ENCODE peak calls at places on chromosomes 12 and 14, in eight cellular contexts. A, R, Y, H, X, K, P and J are unnamed samples. For H3K4me1, the result is how much of the 10 kb centered on the place peaks cover.

GRCh38 chr12:29634057-29634456 is 136.6 kb upstream of the OVCH1 start:
- DNase-seq in A (no peak), R (no peak), Y (peak), H (no peak), X (no peak), K (no peak), P (no peak), J (no peak)

GRCh38 chr14:34361504-34362011 is 100.5 kb downstream of the SPTSSA start:
- DNase-seq in A (no peak), R (no peak), Y (no peak), H (no peak), X (no peak), K (no peak), P (no peak), J (no peak)

GRCh38 chr14:50272498-50272897 is 39.5 kb downstream of the L2HGDH start:
- DNase-seq in A (no peak), R (no peak), Y (peak), H (no peak), X (no peak), K (no peak), P (no peak), J (no peak)

GRCh38 chr12:40827923-40828592 is 135.8 kb downstream of the CNTN1 start:
- DNase-seq in A (no peak), R (no peak), Y (no peak), H (no peak), X (no peak), K (no peak), P (no peak), J (no peak)

GRCh38 chr12:127381043-127381668 is 885.8 kb upstream of the TMEM132C start:
- DNase-seq in A (peak), R (no peak), Y (peak), H (peak), X (peak), K (no peak), P (peak), J (peak)

GRCh38 chr14:37497422-37497821 is 97.6 kb downstream of the FOXA1 start:
- DNase-seq in A (no peak), R (no peak), Y (no peak), H (no peak), X (no peak), K (no peak), P (no peak), J (no peak)

GRCh38 chr12:68007466-68007865 is 18.2 kb downstream of the IFNG-AS1 start:
- DNase-seq in A (no peak), R (no peak), Y (no peak), H (no peak), X (no peak), K (no peak), P (no peak), J (no peak)

GRCh38 chr12:5396541-5396940 is 35.4 kb upstream of the NTF3 start:
- DNase-seq in A (no peak), R (no peak), Y (no peak), H (no peak), X (no peak), K (no peak), P (no peak), J (no peak)

GRCh38 chr14:95334044-95334443 is 14.3 kb upstream of the CLMN start:
- DNase-seq in A (no peak), R (no peak), Y (no peak), H (no peak), X (no peak), K (no peak), P (no peak), J (no peak)

DNA sequence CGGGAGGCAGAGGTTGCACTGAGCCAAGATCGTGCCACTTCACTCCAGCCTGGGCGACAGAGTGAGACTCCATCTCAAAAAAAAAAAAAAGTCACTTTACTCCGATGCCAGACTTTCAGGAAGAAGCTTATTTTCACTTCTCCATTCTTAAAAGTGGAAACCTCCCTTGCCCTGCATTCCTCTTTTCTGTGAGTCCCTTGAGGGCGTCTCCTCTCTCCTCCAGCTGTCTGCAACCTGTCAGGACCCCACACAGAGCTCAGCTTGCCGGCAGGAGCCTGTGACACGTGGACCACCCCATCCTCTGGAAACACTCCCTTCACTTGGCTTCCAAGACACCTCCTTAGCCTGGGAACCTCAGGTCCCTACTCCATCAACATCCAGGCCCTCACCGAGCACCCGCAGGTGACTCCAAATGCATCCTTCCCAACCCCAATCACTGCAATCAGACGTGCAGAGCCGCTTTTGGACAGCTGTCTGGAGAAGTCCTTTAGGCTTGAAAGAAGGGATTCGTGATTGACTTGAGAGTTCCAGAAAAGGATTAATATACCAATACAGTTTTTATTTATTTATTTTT is 34.3 kb downstream of the SLC15A4 start:
- DNase-seq in A (no peak), R (no peak), Y (no peak), H (no peak), X (no peak), K (no peak), P (no peak), J (no peak)
- H3K4me3 ChIP-seq in A (no peak), R (no peak), Y (no peak), H (no peak), X (no peak), K (no peak), P (no peak), J (no peak)

GRCh38 chr12:95386056-95386455 is 87.9 kb upstream of the METAP2 start:
- DNase-seq in A (no peak), R (no peak), Y (no peak), H (no peak), X (no peak), K (no peak), P (no peak), J (no peak)

GRCh38 chr12:95393191-95393790 is 80.7 kb upstream of the METAP2 start:
- DNase-seq in A (no peak), R (no peak), Y (no peak), H (no peak), X (no peak), K (no peak), P (no peak), J (no peak)

GRCh38 chr12:95395706-95396105 is 78.2 kb upstream of the METAP2 start:
- DNase-seq in A (no peak), R (no peak), Y (no peak), H (no peak), X (no peak), K (no peak), P (no peak), J (no peak)

GRCh38 chr12:95390192-95390591 is 83.8 kb upstream of the METAP2 start:
- DNase-seq in A (no peak), R (no peak), Y (no peak), H (no peak), X (no peak), K (no peak), P (no peak), J (no peak)

DNA sequence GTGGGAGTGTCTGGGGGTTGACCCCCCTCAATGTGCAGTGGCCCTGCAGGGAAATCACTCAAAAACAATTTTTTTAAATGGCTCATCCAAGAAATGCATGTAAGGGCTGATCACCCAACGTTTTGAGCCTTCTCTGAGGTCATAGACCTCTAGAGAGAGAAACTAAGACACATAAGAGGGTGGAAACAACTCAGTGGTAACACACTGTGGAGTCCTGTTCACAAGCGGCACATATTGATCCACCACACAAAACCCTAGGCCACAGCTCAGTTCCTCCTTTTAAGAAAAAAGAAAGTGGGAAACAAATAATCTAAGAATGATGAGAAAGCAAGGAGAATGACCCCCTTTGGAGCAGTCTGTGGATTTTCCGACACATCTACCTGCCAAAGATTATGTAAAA is 83.0 kb upstream of the METAP2 start:
- DNase-seq in A (no peak), R (no peak), Y (no peak), H (no peak), X (no peak), K (no peak), P (no peak), J (no peak)
- H3K27ac ChIP-seq in A (no peak), R (no peak), Y (no peak), H (no peak), X (no peak), K (no peak), P (no peak), J (no peak)

GRCh38 chr14:23181946-23182345 is 1.5 kb downstream of the SLC7A8 start:
- DNase-seq in A (no peak), R (no peak), Y (no peak), H (no peak), X (no peak), K (no peak), P (no peak), J (no peak)
- H3K4me1 ChIP-seq in A (under half), R (under half), Y (under half), H (under half), X (under half), K (under half), P (under half), J (under half)

GRCh38 chr12:118359541-118359915 is 13.2 kb downstream of the TAOK3 start:
- DNase-seq in A (no peak), R (no peak), Y (no peak), H (peak), X (no peak), K (no peak), P (no peak), J (peak)
- H3K4me3 ChIP-seq in A (peak), R (peak), Y (no peak), H (peak), X (no peak), K (peak), P (no peak), J (peak)

GRCh38 chr12:91952916-91953315 is 192.7 kb downstream of the BTG1 start:
- DNase-seq in A (no peak), R (no peak), Y (no peak), H (no peak), X (no peak), K (no peak), P (no peak), J (no peak)

GRCh38 chr12:91951571-91951970 is 194.1 kb downstream of the BTG1 start:
- DNase-seq in A (no peak), R (no peak), Y (peak), H (no peak), X (no peak), K (no peak), P (no peak), J (no peak)

GRCh38 chr12:91954326-91954725 is 191.3 kb downstream of the BTG1 start:
- DNase-seq in A (no peak), R (no peak), Y (no peak), H (no peak), X (no peak), K (no peak), P (no peak), J (no peak)

GRCh38 chr12:91958816-91959215 is 186.8 kb downstream of the BTG1 start:
- DNase-seq in A (no peak), R (no peak), Y (peak), H (no peak), X (no peak), K (no peak), P (no peak), J (no peak)

DNA sequence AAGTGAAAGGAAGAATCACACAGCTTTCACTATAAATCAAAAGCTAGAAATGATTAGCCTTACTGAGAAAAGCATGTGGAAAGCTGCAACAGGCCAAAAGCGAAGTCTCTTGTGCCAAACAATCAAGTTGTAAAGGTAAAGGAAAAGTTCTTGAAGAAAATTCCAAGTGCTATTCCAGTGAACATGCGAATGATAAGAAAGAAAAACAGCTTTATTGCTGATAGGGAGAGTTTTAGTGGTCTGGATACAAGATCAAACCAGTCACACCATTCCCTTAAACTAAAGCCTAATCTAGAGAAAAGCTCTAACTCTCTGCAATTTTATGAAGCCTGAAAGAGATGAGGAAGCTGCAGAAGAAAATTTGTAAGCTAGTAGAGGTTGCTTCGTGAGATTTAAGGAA is 190.9 kb downstream of the BTG1 start:
- DNase-seq in A (no peak), R (no peak), Y (no peak), H (no peak), X (no peak), K (no peak), P (no peak), J (no peak)
- H3K27ac ChIP-seq in A (no peak), R (no peak), Y (no peak), H (no peak), X (no peak), K (no peak), P (no peak), J (no peak)

GRCh38 chr14:24367506-24368214 is at the start of gene NFATC4:
- DNase-seq in A (no peak), R (peak), Y (no peak), H (no peak), X (peak), K (peak), P (peak), J (no peak)

GRCh38 chr14:24368215-24368561 is 204 bp downstream of the NFATC4 start:
- DNase-seq in A (no peak), R (no peak), Y (no peak), H (no peak), X (no peak), K (no peak), P (no peak), J (no peak)

GRCh38 chr14:24369463-24369862 is 1.5 kb downstream of the NFATC4 start:
- DNase-seq in A (no peak), R (no peak), Y (no peak), H (no peak), X (no peak), K (no peak), P (no peak), J (no peak)

GRCh38 chr14:24369907-24370687 is 2.1 kb downstream of the NFATC4 start:
- DNase-seq in A (no peak), R (no peak), Y (no peak), H (no peak), X (no peak), K (no peak), P (no peak), J (no peak)

GRCh38 chr14:24368562-24369252 is 723 bp downstream of the NFATC4 start:
- DNase-seq in A (no peak), R (peak), Y (no peak), H (no peak), X (peak), K (peak), P (peak), J (peak)
- H3K4me1 ChIP-seq in A (under half), R (under half), Y (under half), H (under half), X (half or more), K (under half), P (under half), J (under half)